ENCODE peak calls at places on chromosomes 6 and 20, in four cellular contexts. One of them, this sample, is unnamed.

GRCh38 chr20:34637245-34638185 is 39.4 kb downstream of the PIGU start:
- DNase-seq in anterior cingulate cortex: no peak
- DNase-seq in activated CD4-positive, alpha-beta T cell treated with anti-CD3 and anti-CD28 coated beads, Interleukin-2, amount 50 U/mL, for 24 hours: no peak
- DNase-seq in stimulated activated CD4-positive, alpha-beta T cell treated with anti-CD3 and anti-CD28 coated beads, Interleukin-15, amount 100 ng/mL, for 24 hours: no peak
- DNase-seq in this sample: peak

GRCh38 chr20:38139919-38140753 is 24.9 kb downstream of the TGM2 start:
- DNase-seq in anterior cingulate cortex: no peak
- DNase-seq in activated CD4-positive, alpha-beta T cell treated with anti-CD3 and anti-CD28 coated beads, Interleukin-2, amount 50 U/mL, for 24 hours: no peak
- DNase-seq in stimulated activated CD4-positive, alpha-beta T cell treated with anti-CD3 and anti-CD28 coated beads, Interleukin-15, amount 100 ng/mL, for 24 hours: no peak
- DNase-seq in this sample: no peak

GRCh38 chr20:2042400-2042799 is 48.5 kb upstream of the PDYN start:
- DNase-seq in anterior cingulate cortex: no peak
- DNase-seq in activated CD4-positive, alpha-beta T cell treated with anti-CD3 and anti-CD28 coated beads, Interleukin-2, amount 50 U/mL, for 24 hours: no peak
- DNase-seq in stimulated activated CD4-positive, alpha-beta T cell treated with anti-CD3 and anti-CD28 coated beads, Interleukin-15, amount 100 ng/mL, for 24 hours: no peak
- DNase-seq in this sample: no peak

GRCh38 chr6:56840467-56841371 is 114.2 kb upstream of the BEND6 start:
- DNase-seq in activated CD4-positive, alpha-beta T cell treated with anti-CD3 and anti-CD28 coated beads, Interleukin-2, amount 50 U/mL, for 24 hours: no peak
- DNase-seq in stimulated activated CD4-positive, alpha-beta T cell treated with anti-CD3 and anti-CD28 coated beads, Interleukin-15, amount 100 ng/mL, for 24 hours: no peak
- DNase-seq in anterior cingulate cortex: no peak
- DNase-seq in this sample: no peak

GRCh38 chr20:23021941-23022340 is 13.2 kb upstream of the SSTR4 start:
- DNase-seq in anterior cingulate cortex: no peak
- DNase-seq in stimulated activated CD4-positive, alpha-beta T cell treated with anti-CD3 and anti-CD28 coated beads, Interleukin-15, amount 100 ng/mL, for 24 hours: no peak
- DNase-seq in activated CD4-positive, alpha-beta T cell treated with anti-CD3 and anti-CD28 coated beads, Interleukin-2, amount 50 U/mL, for 24 hours: no peak
- DNase-seq in this sample: no peak

GRCh38 chr6:105459049-105459448 is 56.2 kb upstream of the PREP start:
- DNase-seq in stimulated activated CD4-positive, alpha-beta T cell treated with anti-CD3 and anti-CD28 coated beads, Interleukin-15, amount 100 ng/mL, for 24 hours: peak
- DNase-seq in activated CD4-positive, alpha-beta T cell treated with anti-CD3 and anti-CD28 coated beads, Interleukin-2, amount 50 U/mL, for 24 hours: no peak
- DNase-seq in anterior cingulate cortex: no peak
- DNase-seq in this sample: no peak

GRCh38 chr20:9660236-9660868 is 146.0 kb downstream of the LAMP5 start:
- DNase-seq in stimulated activated CD4-positive, alpha-beta T cell treated with anti-CD3 and anti-CD28 coated beads, Interleukin-15, amount 100 ng/mL, for 24 hours: peak
- DNase-seq in anterior cingulate cortex: no peak
- DNase-seq in activated CD4-positive, alpha-beta T cell treated with anti-CD3 and anti-CD28 coated beads, Interleukin-2, amount 50 U/mL, for 24 hours: no peak
- DNase-seq in this sample: peak

GRCh38 chr20:51906049-51906448 is 103.7 kb upstream of the SALL4 start:
- DNase-seq in anterior cingulate cortex: no peak
- DNase-seq in stimulated activated CD4-positive, alpha-beta T cell treated with anti-CD3 and anti-CD28 coated beads, Interleukin-15, amount 100 ng/mL, for 24 hours: no peak
- DNase-seq in activated CD4-positive, alpha-beta T cell treated with anti-CD3 and anti-CD28 coated beads, Interleukin-2, amount 50 U/mL, for 24 hours: no peak
- DNase-seq in this sample: no peak

GRCh38 chr20:63742381-63743024 is 2.9 kb downstream of the SLC2A4RG start:
- DNase-seq in stimulated activated CD4-positive, alpha-beta T cell treated with anti-CD3 and anti-CD28 coated beads, Interleukin-15, amount 100 ng/mL, for 24 hours: no peak
- DNase-seq in anterior cingulate cortex: no peak
- DNase-seq in activated CD4-positive, alpha-beta T cell treated with anti-CD3 and anti-CD28 coated beads, Interleukin-2, amount 50 U/mL, for 24 hours: no peak
- DNase-seq in this sample: no peak

GRCh38 chr6:158070513-158070912 is 88.8 kb downstream of the SYNJ2 start:
- DNase-seq in anterior cingulate cortex: no peak
- DNase-seq in activated CD4-positive, alpha-beta T cell treated with anti-CD3 and anti-CD28 coated beads, Interleukin-2, amount 50 U/mL, for 24 hours: no peak
- DNase-seq in stimulated activated CD4-positive, alpha-beta T cell treated with anti-CD3 and anti-CD28 coated beads, Interleukin-15, amount 100 ng/mL, for 24 hours: no peak
- DNase-seq in this sample: no peak

GRCh38 chr6:73131706-73132105 is 93.6 kb downstream of the KHDC1L start:
- DNase-seq in stimulated activated CD4-positive, alpha-beta T cell treated with anti-CD3 and anti-CD28 coated beads, Interleukin-15, amount 100 ng/mL, for 24 hours: no peak
- DNase-seq in anterior cingulate cortex: no peak
- DNase-seq in activated CD4-positive, alpha-beta T cell treated with anti-CD3 and anti-CD28 coated beads, Interleukin-2, amount 50 U/mL, for 24 hours: no peak
- DNase-seq in this sample: peak

GRCh38 chr6:32852018-32852843 is 1.3 kb downstream of the TAP1 start:
- DNase-seq in anterior cingulate cortex: no peak
- DNase-seq in activated CD4-positive, alpha-beta T cell treated with anti-CD3 and anti-CD28 coated beads, Interleukin-2, amount 50 U/mL, for 24 hours: no peak
- DNase-seq in stimulated activated CD4-positive, alpha-beta T cell treated with anti-CD3 and anti-CD28 coated beads, Interleukin-15, amount 100 ng/mL, for 24 hours: peak
- DNase-seq in this sample: peak

GRCh38 chr6:134902074-134902861 is 47.6 kb downstream of the ALDH8A1 start:
- DNase-seq in anterior cingulate cortex: no peak
- DNase-seq in activated CD4-positive, alpha-beta T cell treated with anti-CD3 and anti-CD28 coated beads, Interleukin-2, amount 50 U/mL, for 24 hours: no peak
- DNase-seq in stimulated activated CD4-positive, alpha-beta T cell treated with anti-CD3 and anti-CD28 coated beads, Interleukin-15, amount 100 ng/mL, for 24 hours: no peak
- DNase-seq in this sample: no peak

GRCh38 chr6:32843321-32843978 is 397 bp downstream of the PSMB8 start:
- DNase-seq in stimulated activated CD4-positive, alpha-beta T cell treated with anti-CD3 and anti-CD28 coated beads, Interleukin-15, amount 100 ng/mL, for 24 hours: no peak
- DNase-seq in activated CD4-positive, alpha-beta T cell treated with anti-CD3 and anti-CD28 coated beads, Interleukin-2, amount 50 U/mL, for 24 hours: no peak
- DNase-seq in anterior cingulate cortex: no peak
- DNase-seq in this sample: no peak

GRCh38 chr6:25239498-25239897 is 39.7 kb upstream of the CARMIL1 start:
- DNase-seq in activated CD4-positive, alpha-beta T cell treated with anti-CD3 and anti-CD28 coated beads, Interleukin-2, amount 50 U/mL, for 24 hours: no peak
- DNase-seq in anterior cingulate cortex: no peak
- DNase-seq in stimulated activated CD4-positive, alpha-beta T cell treated with anti-CD3 and anti-CD28 coated beads, Interleukin-15, amount 100 ng/mL, for 24 hours: no peak
- DNase-seq in this sample: no peak

GRCh38 chr6:19382676-19383075 is 454.5 kb upstream of the ID4 start:
- DNase-seq in stimulated activated CD4-positive, alpha-beta T cell treated with anti-CD3 and anti-CD28 coated beads, Interleukin-15, amount 100 ng/mL, for 24 hours: no peak
- DNase-seq in activated CD4-positive, alpha-beta T cell treated with anti-CD3 and anti-CD28 coated beads, Interleukin-2, amount 50 U/mL, for 24 hours: no peak
- DNase-seq in anterior cingulate cortex: no peak
- DNase-seq in this sample: no peak

GRCh38 chr20:3671986-3672863 is 9.0 kb upstream of the GFRA4 start:
- DNase-seq in stimulated activated CD4-positive, alpha-beta T cell treated with anti-CD3 and anti-CD28 coated beads, Interleukin-15, amount 100 ng/mL, for 24 hours: peak
- DNase-seq in anterior cingulate cortex: no peak
- DNase-seq in activated CD4-positive, alpha-beta T cell treated with anti-CD3 and anti-CD28 coated beads, Interleukin-2, amount 50 U/mL, for 24 hours: no peak
- DNase-seq in this sample: no peak

GRCh38 chr20:54044156-54044555 is 26.2 kb downstream of the BCAS1 start:
- DNase-seq in activated CD4-positive, alpha-beta T cell treated with anti-CD3 and anti-CD28 coated beads, Interleukin-2, amount 50 U/mL, for 24 hours: no peak
- DNase-seq in anterior cingulate cortex: no peak
- DNase-seq in stimulated activated CD4-positive, alpha-beta T cell treated with anti-CD3 and anti-CD28 coated beads, Interleukin-15, amount 100 ng/mL, for 24 hours: no peak
- DNase-seq in this sample: no peak

GRCh38 chr20:60132162-60132826 is 174.1 kb downstream of the CDH26 start:
- DNase-seq in stimulated activated CD4-positive, alpha-beta T cell treated with anti-CD3 and anti-CD28 coated beads, Interleukin-15, amount 100 ng/mL, for 24 hours: no peak
- DNase-seq in activated CD4-positive, alpha-beta T cell treated with anti-CD3 and anti-CD28 coated beads, Interleukin-2, amount 50 U/mL, for 24 hours: no peak
- DNase-seq in anterior cingulate cortex: no peak
- DNase-seq in this sample: no peak